ENCODE peak calls at places on chromosomes 16 and 17, in six cellular contexts. V is type B pancreatic cell, C is GM18507, O is BJ, G is HTR-8/SVneo, Q is COR-L47. I is an unnamed sample.

GRCh38 chr16:70163596-70163995 is 10.0 kb upstream of the CLEC18C start:
- DNase-seq in V (peak; percentile 66), C (no peak), O (no peak), G (no peak), Q (no peak), I (no peak)

GRCh38 chr16:53053967-53054669 is 673 bp upstream of the CHD9 start:
- DNase-seq in V (no peak), C (no peak), O (no peak), G (no peak), Q (no peak), I (no peak)

GRCh38 chr16:82987767-82988166 is 361.0 kb downstream of the CDH13 start:
- DNase-seq in V (no peak), C (no peak), O (no peak), G (no peak), Q (no peak), I (no peak)

GRCh38 chr17:40178021-40178601 is 841 bp downstream of the RAPGEFL1 start:
- DNase-seq in V (no peak), C (no peak), O (no peak), G (no peak), Q (no peak), I (peak; percentile 64)

GRCh38 chr16:56964243-56965148 is 2.7 kb downstream of the CETP start:
- DNase-seq in V (peak; percentile 82), C (peak; percentile 80), O (peak; percentile 53), G (peak; percentile 75), Q (no peak), I (peak; percentile 96)

GRCh38 chr16:31148281-31148728 is 1.6 kb downstream of the PRSS36 start:
- DNase-seq in V (no peak), C (no peak), O (no peak), G (no peak), Q (no peak), I (peak; percentile 90)

GRCh38 chr16:57394444-57394843 is 10.1 kb upstream of the CCL17 start:
- DNase-seq in V (no peak), C (no peak), O (no peak), G (no peak), Q (peak; percentile 2), I (no peak)

GRCh38 chr16:48959747-48960146 is 321.9 kb downstream of the CBLN1 start:
- DNase-seq in V (no peak), C (no peak), O (no peak), G (no peak), Q (no peak), I (no peak)

GRCh38 chr16:81369888-81370504 is 55.2 kb downstream of the GAN start:
- DNase-seq in V (no peak), C (no peak), O (no peak), G (no peak), Q (no peak), I (no peak)

GRCh38 chr17:50264263-50265113 is 9.8 kb upstream of the TMEM92 start:
- DNase-seq in V (no peak), C (no peak), O (no peak), G (no peak), Q (no peak), I (peak; percentile 34)

GRCh38 chr17:8300629-8301242 is 5.5 kb upstream of the SLC25A35 start:
- DNase-seq in V (no peak), C (peak; percentile 64), O (no peak), G (peak; percentile 90), Q (peak; percentile 34), I (peak; percentile 78)

GRCh38 chr16:81067166-81067565 is 9.9 kb downstream of the C16orf46 start:
- DNase-seq in V (no peak), C (no peak), O (no peak), G (no peak), Q (no peak), I (no peak)

I was measured in Peyer's patch.